ENCODE peak calls at places on chromosomes 5 and 9, in ten cellular contexts. G is IMR-90; P is heart left ventricle; C is PC-3; U is HepG2; I is trophoblast cell; T is esophagus squamous epithelium; E is aorta; W is CD4-positive, CD25-positive, alpha-beta regulatory T cell; X is right lobe of liver. O is an unnamed sample.

GRCh38 chr9:83706703-83707517 is 848 bp downstream of the UBQLN1 start:
- DNase-seq in G (peak; percentile 19), P (peak; percentile 54), C (no peak), U (peak; percentile 30), I (peak; percentile 22), T (no peak), E (peak; percentile 82), W (peak; percentile 54), X (peak; percentile 60), O (no peak)

GRCh38 chr5:38780950-38781349 is 64.9 kb upstream of the OSMR start:
- DNase-seq in G (peak; percentile 66), P (peak; percentile 81), C (peak; percentile 54), U (no peak), I (no peak), T (no peak), E (no peak), W (no peak), X (peak; percentile 62), O (no peak)

GRCh38 chr9:83981126-83981871 is 694 bp downstream of the RMI1 start:
- DNase-seq in G (peak; percentile 35), P (no peak), C (peak; percentile 43), U (no peak), I (peak; percentile 79), T (no peak), E (no peak), W (no peak), X (no peak), O (no peak)

GRCh38 chr9:134442087-134442470 is 115.8 kb downstream of the RXRA start:
- DNase-seq in G (no peak), P (no peak), C (no peak), U (no peak), I (no peak), T (no peak), E (no peak), W (no peak), X (peak; percentile 67), O (no peak)

GRCh38 chr5:97931829-97932228 is 748.8 kb upstream of the RIOK2 start:
- DNase-seq in G (no peak), P (no peak), C (no peak), U (no peak), I (no peak), T (no peak), E (no peak), W (no peak), X (no peak), O (no peak)

GRCh38 chr5:172002840-172003512 is 3.5 kb downstream of the FBXW11 start:
- DNase-seq in G (no peak), P (no peak), C (no peak), U (no peak), I (no peak), T (no peak), E (no peak), W (no peak), X (no peak), O (no peak)

GRCh38 chr9:28444637-28445036 is 871.4 kb upstream of the C9orf72 start:
- DNase-seq in G (no peak), P (no peak), C (no peak), U (no peak), I (no peak), T (no peak), E (no peak), W (no peak), X (no peak), O (no peak)

GRCh38 chr9:8329561-8330283 is 530.1 kb upstream of the DMAC1 start:
- DNase-seq in G (no peak), P (no peak), C (no peak), U (peak; percentile 20), I (no peak), T (no peak), E (no peak), W (no peak), X (no peak), O (no peak)

GRCh38 chr9:131226226-131226625 is 50.1 kb downstream of the FAM78A start:
- DNase-seq in G (no peak), P (no peak), C (no peak), U (no peak), I (no peak), T (no peak), E (no peak), W (no peak), X (no peak), O (no peak)

GRCh38 chr9:131228988-131229387 is 47.3 kb downstream of the FAM78A start:
- DNase-seq in G (peak; percentile 93), P (no peak), C (no peak), U (no peak), I (no peak), T (no peak), E (no peak), W (no peak), X (peak; percentile 23), O (peak; percentile 14)

GRCh38 chr9:131227112-131228058 is 48.9 kb downstream of the FAM78A start:
- DNase-seq in G (peak; percentile 37), P (peak; percentile 45), C (no peak), U (no peak), I (peak; percentile 14), T (no peak), E (no peak), W (no peak), X (peak; percentile 17), O (no peak)

GRCh38 chr9:131233556-131233955 is 42.8 kb downstream of the FAM78A start:
- DNase-seq in G (no peak), P (no peak), C (no peak), U (no peak), I (no peak), T (no peak), E (no peak), W (peak; percentile 71), X (no peak), O (peak; percentile 14)

DNA sequence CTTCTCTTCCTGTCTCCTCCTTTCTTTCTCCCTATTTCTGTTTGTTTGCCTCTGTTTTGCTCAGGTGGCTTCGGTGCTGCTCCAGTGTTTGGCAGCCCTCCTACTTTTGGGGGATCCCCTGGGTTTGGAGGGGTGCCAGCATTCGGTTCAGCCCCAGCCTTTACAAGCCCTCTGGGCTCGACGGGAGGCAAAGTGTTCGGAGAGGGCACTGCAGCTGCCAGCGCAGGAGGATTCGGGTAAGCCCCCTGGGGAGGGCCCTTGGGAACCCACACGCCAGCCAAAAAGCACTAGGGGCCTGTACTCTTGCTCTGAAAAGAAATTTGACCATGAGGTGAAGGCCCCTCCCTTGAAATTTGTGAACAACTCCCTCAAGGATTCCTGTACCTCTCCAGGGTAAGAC is 48.2 kb downstream of the FAM78A start:
- DNase-seq in G (no peak), P (no peak), C (no peak), U (no peak), I (no peak), T (no peak), E (no peak), W (no peak), X (peak; percentile 51), O (no peak)
- H3K36me3 ChIP-seq in G (peaks cover 14% of the 10 kb centered on the region), P (peaks cover 64% of the 10 kb centered on the region), C (peaks cover 7% of the 10 kb centered on the region), U (peaks cover 15% of the 10 kb centered on the region), I (peaks cover 32% of the 10 kb centered on the region), T (peaks cover 20% of the 10 kb centered on the region), E (no peaks in the 10 kb centered on the region), W (peaks cover 35% of the 10 kb centered on the region), X (peaks cover 14% of the 10 kb centered on the region), O (peaks cover 57% of the 10 kb centered on the region)

GRCh38 chr5:92248518-92248917 is 865.4 kb upstream of the ARRDC3 start:
- DNase-seq in G (no peak), P (no peak), C (no peak), U (no peak), I (no peak), T (no peak), E (no peak), W (no peak), X (no peak), O (no peak)
- H3K36me3 ChIP-seq in G (no peaks in the 10 kb centered on the region), P (no peaks in the 10 kb centered on the region), C (no peaks in the 10 kb centered on the region), U (no peaks in the 10 kb centered on the region), I (no peaks in the 10 kb centered on the region), T (no peaks in the 10 kb centered on the region), E (no peaks in the 10 kb centered on the region), W (no peaks in the 10 kb centered on the region), X (no peaks in the 10 kb centered on the region), O (no peaks in the 10 kb centered on the region)

DNA sequence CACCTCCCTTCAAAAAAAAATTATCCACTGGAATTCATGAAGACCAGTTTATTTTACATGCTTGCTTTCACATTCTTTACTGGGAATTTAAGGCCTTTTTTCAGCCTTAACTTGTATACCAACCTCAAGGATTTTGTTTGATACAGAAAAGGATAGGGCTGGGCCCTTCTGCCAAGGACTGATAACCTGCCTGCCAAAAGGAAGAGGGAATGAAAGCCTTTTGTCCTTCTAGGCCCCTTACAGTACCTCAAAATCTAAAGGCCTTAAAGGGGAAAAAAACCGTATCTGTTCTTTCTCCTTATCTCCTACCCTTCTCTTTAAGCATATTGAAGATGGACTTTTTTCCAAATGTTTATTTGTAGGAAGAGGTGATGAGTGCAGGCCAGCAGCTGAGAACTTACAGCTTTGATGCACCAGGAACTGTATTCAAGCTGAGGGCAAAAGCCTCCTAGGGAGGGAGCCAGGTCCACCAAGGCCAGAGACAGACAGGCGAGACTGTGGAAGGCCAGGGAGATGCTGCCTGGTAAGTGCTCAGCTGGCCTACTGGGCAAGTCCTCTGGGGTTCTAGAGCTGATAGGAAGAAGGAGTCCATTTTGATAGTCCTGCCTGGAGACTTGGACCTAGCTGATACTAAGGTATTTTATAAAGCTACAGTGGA is 31.8 kb downstream of the FAXDC2 start:
- DNase-seq in G (no peak), P (no peak), C (no peak), U (no peak), I (no peak), T (no peak), E (no peak), W (no peak), X (no peak), O (no peak)
- H3K36me3 ChIP-seq in G (peaks cover 69% of the 10 kb centered on the region), P (peaks cover 99% of the 10 kb centered on the region), C (peaks cover 20% of the 10 kb centered on the region), U (peaks cover 18% of the 10 kb centered on the region), I (peaks cover 44% of the 10 kb centered on the region), T (peaks cover 13% of the 10 kb centered on the region), E (peaks cover 12% of the 10 kb centered on the region), W (peaks cover 54% of the 10 kb centered on the region), X (peaks cover 41% of the 10 kb centered on the region), O (peaks cover 74% of the 10 kb centered on the region)

GRCh38 chr9:135950135-135950682 is 11.0 kb downstream of the UBAC1 start:
- DNase-seq in G (no peak), P (no peak), C (no peak), U (no peak), I (no peak), T (no peak), E (no peak), W (no peak), X (no peak), O (no peak)
- H3K36me3 ChIP-seq in G (peaks cover 42% of the 10 kb centered on the region), P (peaks cover 96% of the 10 kb centered on the region), C (no peaks in the 10 kb centered on the region), U (peaks cover 22% of the 10 kb centered on the region), I (peaks cover 44% of the 10 kb centered on the region), T (peaks cover 27% of the 10 kb centered on the region), E (peaks cover 9% of the 10 kb centered on the region), W (peaks cover 66% of the 10 kb centered on the region), X (peaks cover 25% of the 10 kb centered on the region), O (peaks cover 66% of the 10 kb centered on the region)

O was measured in RWPE2.